ENCODE peak calls at places on chromosomes 6 and 20, in six cellular contexts. O is GM20000, I is H4, Z is GOT3, D is transverse colon, A is left ventricle myocardium inferior. P is an unnamed sample.

GRCh38 chr6:52876056-52876787 is 33.3 kb downstream of the GSTA3 start:
- DNase-seq in O (no peak), I (peak), Z (no peak), D (no peak), A (no peak), P (no peak)

GRCh38 chr6:12576389-12576788 is 140.2 kb upstream of the PHACTR1 start:
- DNase-seq in O (no peak), I (no peak), Z (no peak), D (no peak), A (no peak), P (no peak)

GRCh38 chr6:149431905-149432775 is 32.1 kb downstream of the SUMO4 start:
- DNase-seq in O (peak), I (peak), Z (peak), D (peak), A (peak), P (peak)

GRCh38 chr6:63049216-63049615 is 162.1 kb upstream of the FKBP1C start:
- DNase-seq in O (no peak), I (no peak), Z (no peak), D (no peak), A (no peak), P (no peak)

GRCh38 chr6:136477548-136477947 is 72.7 kb downstream of the MAP7 start:
- DNase-seq in O (no peak), I (no peak), Z (no peak), D (no peak), A (no peak), P (no peak)

GRCh38 chr6:107033136-107033535 is 5.1 kb downstream of the MTRES1 start:
- DNase-seq in O (no peak), I (no peak), Z (no peak), D (no peak), A (no peak), P (no peak)

GRCh38 chr6:10303806-10304520 is 110.9 kb downstream of the TFAP2A start:
- DNase-seq in O (no peak), I (peak), Z (no peak), D (no peak), A (no peak), P (no peak)

GRCh38 chr6:147834377-147834776 is 325.9 kb downstream of the SAMD5 start:
- DNase-seq in O (no peak), I (no peak), Z (no peak), D (no peak), A (no peak), P (no peak)

GRCh38 chr6:133804263-133804662 is 84.7 kb upstream of the TCF21 start:
- DNase-seq in O (no peak), I (peak), Z (no peak), D (no peak), A (no peak), P (no peak)

GRCh38 chr20:34475979-34476736 is 40.1 kb upstream of the DYNLRB1 start:
- DNase-seq in O (peak), I (no peak), Z (no peak), D (peak), A (peak), P (peak)

GRCh38 chr6:34391711-34392496 is 565 bp downstream of the NUDT3 start:
- DNase-seq in O (peak), I (peak), Z (no peak), D (peak), A (peak), P (peak)

GRCh38 chr6:32614366-32615081 is 22.7 kb upstream of the HLA-DQA1 start:
- DNase-seq in O (no peak), I (no peak), Z (no peak), D (no peak), A (no peak), P (no peak)

GRCh38 chr6:3484240-3484639 is 27.4 kb upstream of the SLC22A23 start:
- DNase-seq in O (no peak), I (no peak), Z (no peak), D (no peak), A (no peak), P (no peak)